ENCODE peak calls at places on chromosome 19, in five cellular contexts. Q, R, C, O and V are unnamed samples.

GRCh38 chr19:10417598-10418280 is 2.6 kb upstream of the PDE4A start:
- DNase-seq in Q (no peak), R (no peak), C (no peak), O (no peak), V (no peak)

GRCh38 chr19:52638601-52639000 is 446 bp upstream of the ZNF83 start:
- DNase-seq in Q (peak), R (no peak), O (peak), C (peak), V (peak)

GRCh38 chr19:11693505-11694499 is 44.9 kb downstream of the ZNF823 start:
- DNase-seq in O (no peak), C (no peak), R (no peak), Q (no peak), V (no peak)

GRCh38 chr19:52034051-52034728 is 6.0 kb upstream of the ZNF614 start:
- DNase-seq in R (no peak), Q (no peak), C (no peak), O (no peak), V (no peak)

GRCh38 chr19:47885067-47885463 is 1.1 kb downstream of the SULT2A1 start:
- DNase-seq in Q (peak), O (no peak), C (no peak), R (no peak), V (no peak)

GRCh38 chr19:1041835-1042685 is 2.2 kb downstream of the ABCA7 start:
- DNase-seq in R (peak), Q (no peak), C (no peak), O (peak), V (no peak)

GRCh38 chr19:51083181-51083580 is 494 bp upstream of the KLK14 start:
- DNase-seq in Q (no peak), R (no peak), C (no peak), O (no peak), V (no peak)

GRCh38 chr19:51002101-51002532 is 713 bp upstream of the KLK8 start:
- DNase-seq in O (no peak), C (no peak), R (no peak), Q (no peak), V (no peak)

GRCh38 chr19:54425382-54425723 is 10.1 kb downstream of the TTYH1 start:
- DNase-seq in C (no peak), R (no peak), O (no peak), Q (no peak), V (no peak)

GRCh38 chr19:16067205-16067938 is 8.9 kb upstream of the TPM4 start:
- DNase-seq in Q (peak), C (no peak), R (peak), O (peak), V (peak)

GRCh38 chr19:18194554-18195238 is 1.7 kb downstream of the MPV17L2 start:
- DNase-seq in R (no peak), O (no peak), C (no peak), Q (peak), V (no peak)

GRCh38 chr19:33194884-33195710 is 967 bp downstream of the LRP3 start:
- DNase-seq in R (no peak), C (no peak), O (peak), Q (peak), V (no peak)

GRCh38 chr19:33514885-33515485 is 6.6 kb downstream of the PEPD start:
- DNase-seq in O (peak), R (no peak), Q (no peak), C (peak), V (no peak)

GRCh38 chr19:16351133-16351809 is 26.6 kb downstream of the KLF2 start:
- DNase-seq in C (no peak), O (no peak), R (no peak), Q (no peak), V (no peak)

GRCh38 chr19:48635263-48635965 is 1.8 kb downstream of the DBP start:
- DNase-seq in C (peak), R (peak), Q (peak), O (peak), V (peak)

GRCh38 chr19:47481460-47482052 is 2.5 kb downstream of the KPTN start:
- DNase-seq in O (no peak), C (no peak), Q (no peak), R (no peak), V (no peak)

GRCh38 chr19:942133-942645 is 16.4 kb downstream of the ARID3A start:
- DNase-seq in Q (no peak), O (no peak), C (no peak), R (no peak), V (no peak)

GRCh38 chr19:47633516-47633915 is 24.6 kb downstream of the BICRA start:
- DNase-seq in R (no peak), O (no peak), Q (no peak), C (no peak), V (no peak)

GRCh38 chr19:49791776-49792445 is 21.2 kb downstream of the FUZ start:
- DNase-seq in O (no peak), C (no peak), R (no peak), Q (no peak), V (no peak)

GRCh38 chr19:2824129-2824528 is 4.5 kb downstream of the ZNF554 start:
- DNase-seq in Q (no peak), O (no peak), C (no peak), R (no peak), V (no peak)
- H3K27ac ChIP-seq in Q (no peak), O (no peak), C (no peak), R (no peak), V (no peak)

DNA sequence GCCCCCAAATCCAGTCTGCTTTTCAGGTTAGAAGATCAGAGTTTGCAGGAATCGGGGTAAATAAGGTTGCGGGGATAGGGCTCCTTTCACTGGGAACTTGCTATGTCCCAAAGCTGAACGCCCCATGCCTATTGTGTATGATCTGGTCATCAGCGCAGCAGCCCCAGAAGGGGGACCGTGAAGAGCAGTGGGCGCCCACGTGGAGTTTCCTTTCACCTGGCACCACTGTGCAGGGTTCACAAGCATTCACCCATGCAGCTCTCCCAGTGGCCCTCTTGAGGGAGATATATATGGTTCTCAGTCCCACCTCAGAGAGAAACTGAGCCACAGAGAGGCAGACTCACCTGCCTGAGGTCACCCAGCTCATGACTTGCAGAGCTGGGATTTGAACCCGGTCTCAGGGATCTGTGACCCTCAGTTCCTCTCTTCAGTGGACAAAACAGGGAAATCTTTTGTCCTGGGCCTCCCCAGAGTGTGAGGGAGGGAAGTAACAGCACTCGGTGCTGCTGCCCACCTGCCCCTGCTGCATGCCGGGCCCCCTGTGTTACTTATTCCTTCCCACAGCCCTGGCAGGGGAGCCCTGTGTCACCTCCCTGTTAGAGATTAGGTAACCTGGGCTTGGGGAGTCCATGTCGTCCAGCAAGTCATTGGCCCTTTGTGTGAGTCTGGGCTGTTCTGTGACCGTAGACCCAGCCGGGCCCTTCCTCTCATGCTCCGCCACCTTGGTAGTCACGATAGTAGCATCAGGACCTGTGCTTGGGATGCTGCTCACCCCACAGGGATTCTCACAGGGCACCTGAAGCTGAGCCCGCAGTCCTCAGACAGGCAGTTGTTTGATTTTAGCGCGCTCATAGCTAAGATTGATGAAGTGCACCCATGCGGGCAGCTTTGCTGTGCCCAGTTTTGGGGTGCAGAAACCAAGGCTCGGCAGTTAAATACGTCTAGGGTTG is 27.9 kb downstream of the PPP5C start:
- DNase-seq in O (no peak), R (peak), Q (no peak), C (no peak), V (no peak)
- H3K4me3 ChIP-seq in O (no peak), R (no peak), Q (no peak), C (no peak), V (no peak)

GRCh38 chr19:39969266-39969665 is 1.7 kb upstream of the PSMC4 start:
- DNase-seq in O (no peak), C (no peak), Q (no peak), R (no peak), V (no peak)

GRCh38 chr19:39967561-39967960 is 3.4 kb upstream of the PSMC4 start:
- DNase-seq in C (no peak), R (no peak), O (no peak), Q (no peak), V (no peak)

GRCh38 chr19:39969681-39970423 is 1.1 kb upstream of the PSMC4 start:
- DNase-seq in Q (no peak), R (no peak), O (no peak), C (no peak), V (no peak)

GRCh38 chr19:39970424-39970673 is 616 bp upstream of the PSMC4 start:
- DNase-seq in C (no peak), Q (no peak), O (no peak), R (no peak), V (no peak)

GRCh38 chr19:39968789-39969188 is 2.2 kb upstream of the PSMC4 start:
- DNase-seq in R (no peak), Q (no peak), O (no peak), C (no peak), V (no peak)
- H3K27ac ChIP-seq in R (no peak), Q (no peak), O (peak), C (no peak), V (no peak)

GRCh38 chr19:14978377-14978776 is 1.3 kb downstream of the SLC1A6 start:
- DNase-seq in O (no peak), Q (no peak), C (no peak), R (no peak), V (no peak)

GRCh38 chr19:14974488-14974887 is 5.2 kb downstream of the SLC1A6 start:
- DNase-seq in C (no peak), Q (no peak), R (no peak), O (no peak), V (no peak)

GRCh38 chr19:14977128-14977527 is 2.5 kb downstream of the SLC1A6 start:
- DNase-seq in Q (no peak), C (no peak), O (no peak), R (no peak), V (no peak)

GRCh38 chr19:14979498-14980255 is at the start of gene SLC1A6:
- DNase-seq in Q (no peak), C (no peak), O (no peak), R (no peak), V (no peak)

GRCh38 chr19:14979136-14979497 is 547 bp downstream of the SLC1A6 start:
- DNase-seq in C (no peak), R (no peak), O (no peak), Q (no peak), V (no peak)
- H3K4me3 ChIP-seq in C (peak), R (no peak), O (no peak), Q (no peak), V (no peak)

DNA sequence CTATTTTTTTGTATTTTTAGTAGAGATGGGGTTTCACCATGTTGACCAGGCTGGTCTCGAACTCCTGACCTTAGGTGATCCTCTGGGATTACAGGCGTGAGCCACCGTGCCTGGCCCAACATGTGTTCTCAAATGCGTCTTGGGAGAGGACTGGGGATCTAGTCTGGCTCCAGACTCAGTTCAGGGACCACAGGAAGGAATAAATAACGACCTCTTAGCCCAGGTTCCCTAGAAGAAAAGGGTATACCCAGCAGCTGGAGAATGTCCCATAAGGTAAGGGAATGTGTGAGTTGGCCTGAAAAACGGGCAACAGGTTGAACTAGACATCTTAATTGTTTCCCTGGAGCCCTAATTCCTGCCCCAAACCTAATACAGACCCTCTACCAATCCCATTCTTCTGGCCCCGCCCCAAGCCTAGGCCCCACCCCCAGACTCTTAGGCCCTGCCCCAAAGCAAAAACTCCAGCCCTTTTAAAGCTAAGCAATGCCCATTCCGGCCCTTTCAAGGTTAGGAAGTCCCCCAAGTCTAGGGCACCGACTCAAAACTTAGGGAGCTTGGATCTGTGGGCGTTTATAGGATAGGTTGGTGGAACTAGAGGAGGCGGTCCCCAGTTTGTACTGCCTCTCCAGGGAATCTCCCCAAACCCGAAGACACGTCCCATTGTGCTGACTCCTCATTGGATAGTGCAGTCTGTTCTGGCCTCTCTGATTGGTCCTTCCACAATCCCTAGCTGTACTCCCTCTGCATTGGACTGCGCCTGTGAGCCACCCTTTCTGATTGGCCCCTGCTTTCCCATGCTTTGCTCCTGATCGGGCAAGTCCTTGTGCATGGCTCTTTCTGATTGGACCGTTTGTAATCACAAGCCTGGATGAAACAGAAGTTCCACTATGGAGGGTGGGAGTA is 5.4 kb upstream of the LRFN1 start:
- DNase-seq in C (no peak), R (peak), Q (no peak), O (no peak), V (no peak)
- H3K27ac ChIP-seq in C (no peak), R (no peak), Q (no peak), O (no peak), V (no peak)

GRCh38 chr19:4795400-4795799 is 3.9 kb downstream of the FEM1A start:
- DNase-seq in R (no peak), Q (peak), O (peak), C (no peak), V (no peak)
- H3K4me3 ChIP-seq in R (no peak), Q (no peak), O (peak), C (peak), V (peak)

DNA sequence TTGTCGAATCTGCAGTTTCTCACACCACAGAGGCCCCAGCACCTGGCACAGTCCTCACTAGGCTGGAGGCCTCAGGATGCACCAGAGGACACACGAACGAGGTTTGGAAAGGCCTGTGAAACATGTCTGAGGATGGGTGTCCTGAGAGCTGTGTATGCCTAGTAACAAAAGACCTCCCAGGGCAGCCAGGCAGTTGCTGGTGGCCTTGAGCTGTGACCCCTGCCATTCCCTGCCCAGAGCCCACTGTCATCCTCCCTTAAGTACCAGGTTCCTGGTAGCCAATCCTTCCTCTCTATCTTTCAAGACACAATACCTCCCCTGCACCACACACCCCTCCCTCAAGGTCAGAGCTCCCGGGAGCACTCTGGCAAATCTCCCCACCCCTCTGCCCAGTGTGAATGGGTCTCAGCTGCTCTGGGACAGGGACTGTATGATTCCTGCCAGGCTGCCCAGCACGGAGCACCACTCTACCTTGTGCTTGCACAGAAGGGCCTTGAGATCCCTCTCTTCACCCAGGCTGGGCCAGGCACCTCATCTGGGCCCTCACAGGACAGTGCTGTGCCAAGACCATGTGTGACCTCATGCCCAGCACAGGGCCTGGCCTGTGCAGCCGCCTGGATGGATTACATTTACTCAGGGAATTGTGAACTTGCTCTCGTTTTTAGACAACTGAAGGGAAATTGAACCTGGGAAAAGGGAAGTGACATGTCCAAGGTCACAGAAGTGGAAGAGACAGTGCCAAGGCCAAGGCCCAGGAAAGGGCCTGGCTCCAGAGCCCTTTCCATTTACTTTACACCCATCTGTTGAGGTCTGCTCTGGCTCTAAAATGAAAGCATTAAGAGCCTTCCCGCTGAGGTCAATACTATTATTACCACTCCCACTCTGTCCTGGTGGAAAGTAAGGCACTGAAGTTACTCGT is 2.2 kb downstream of the ZNF787 start:
- DNase-seq in Q (peak), C (no peak), O (no peak), R (no peak), V (no peak)
- H3K27ac ChIP-seq in Q (peak), C (peak), O (peak), R (peak), V (peak)

DNA sequence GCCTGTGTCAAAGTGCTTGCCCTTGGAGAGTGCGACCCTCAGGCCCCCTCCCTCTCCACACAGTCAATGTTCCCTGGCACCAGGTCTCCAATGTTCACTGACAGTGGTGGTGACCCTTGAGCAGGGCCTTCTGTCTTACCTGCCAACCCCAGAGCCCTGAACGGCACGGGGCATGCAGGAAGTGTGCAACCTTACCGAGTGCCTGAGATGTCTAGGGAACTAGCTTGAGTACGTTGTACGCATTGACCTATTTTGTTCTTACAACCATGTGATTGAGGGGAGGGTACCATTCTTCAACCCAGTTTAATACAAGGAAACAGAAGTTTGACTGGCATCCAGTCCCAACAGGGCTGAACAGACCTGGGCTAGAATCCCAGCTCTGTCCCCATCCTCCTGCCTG is 13.2 kb downstream of the MAG start:
- DNase-seq in C (no peak), R (no peak), O (no peak), Q (no peak), V (no peak)
- H3K4me3 ChIP-seq in C (no peak), R (no peak), O (no peak), Q (no peak), V (no peak)